ENCODE peak calls at places on chromosome 13, in five cellular contexts. One of them, this sample, is unnamed.

GRCh38 chr13:72970956-72971355 is 87.8 kb upstream of the KLF5 start:
- DNase-seq in neuronal stem cell: no peak
- DNase-seq in DMS53: no peak
- DNase-seq in immature natural killer cell: no peak
- DNase-seq in stimulated activated CD4-positive, alpha-beta T cell treated with anti-CD3 and anti-CD28 coated beads, Interleukin-1b, Interleukin-23, amount 100 ng/mL, for 1 hour: no peak
- DNase-seq in this sample: peak

GRCh38 chr13:66347718-66348117 is 882.4 kb downstream of the PCDH9 start:
- DNase-seq in neuronal stem cell: no peak
- DNase-seq in DMS53: peak
- DNase-seq in immature natural killer cell: no peak
- DNase-seq in stimulated activated CD4-positive, alpha-beta T cell treated with anti-CD3 and anti-CD28 coated beads, Interleukin-1b, Interleukin-23, amount 100 ng/mL, for 1 hour: no peak
- DNase-seq in this sample: peak

GRCh38 chr13:48838193-48839000 is 137.3 kb upstream of the FNDC3A start:
- DNase-seq in neuronal stem cell: no peak
- DNase-seq in DMS53: peak
- DNase-seq in immature natural killer cell: no peak
- DNase-seq in stimulated activated CD4-positive, alpha-beta T cell treated with anti-CD3 and anti-CD28 coated beads, Interleukin-1b, Interleukin-23, amount 100 ng/mL, for 1 hour: no peak
- DNase-seq in this sample: peak

GRCh38 chr13:105665284-105665683 is 870.2 kb downstream of the EFNB2 start:
- DNase-seq in neuronal stem cell: no peak
- DNase-seq in DMS53: no peak
- DNase-seq in immature natural killer cell: no peak
- DNase-seq in stimulated activated CD4-positive, alpha-beta T cell treated with anti-CD3 and anti-CD28 coated beads, Interleukin-1b, Interleukin-23, amount 100 ng/mL, for 1 hour: no peak
- DNase-seq in this sample: peak

GRCh38 chr13:111204438-111205177 is 89.5 kb downstream of the ARHGEF7 start:
- DNase-seq in neuronal stem cell: no peak
- DNase-seq in DMS53: no peak
- DNase-seq in immature natural killer cell: no peak
- DNase-seq in stimulated activated CD4-positive, alpha-beta T cell treated with anti-CD3 and anti-CD28 coated beads, Interleukin-1b, Interleukin-23, amount 100 ng/mL, for 1 hour: no peak
- DNase-seq in this sample: peak

GRCh38 chr13:53045110-53045509 is 16.5 kb downstream of the OLFM4 start:
- DNase-seq in neuronal stem cell: no peak
- DNase-seq in DMS53: no peak
- DNase-seq in immature natural killer cell: no peak
- DNase-seq in stimulated activated CD4-positive, alpha-beta T cell treated with anti-CD3 and anti-CD28 coated beads, Interleukin-1b, Interleukin-23, amount 100 ng/mL, for 1 hour: no peak
- DNase-seq in this sample: no peak

GRCh38 chr13:44303681-44304432 is 69.8 kb upstream of the SERP2 start:
- DNase-seq in neuronal stem cell: no peak
- DNase-seq in DMS53: no peak
- DNase-seq in immature natural killer cell: no peak
- DNase-seq in stimulated activated CD4-positive, alpha-beta T cell treated with anti-CD3 and anti-CD28 coated beads, Interleukin-1b, Interleukin-23, amount 100 ng/mL, for 1 hour: no peak
- DNase-seq in this sample: no peak

GRCh38 chr13:109412232-109412935 is 374.0 kb downstream of the IRS2 start:
- DNase-seq in neuronal stem cell: peak
- DNase-seq in DMS53: peak
- DNase-seq in immature natural killer cell: no peak
- DNase-seq in stimulated activated CD4-positive, alpha-beta T cell treated with anti-CD3 and anti-CD28 coated beads, Interleukin-1b, Interleukin-23, amount 100 ng/mL, for 1 hour: no peak
- DNase-seq in this sample: peak

GRCh38 chr13:75256922-75257321 is 225.0 kb downstream of the TBC1D4 start:
- DNase-seq in neuronal stem cell: no peak
- DNase-seq in DMS53: peak
- DNase-seq in immature natural killer cell: no peak
- DNase-seq in stimulated activated CD4-positive, alpha-beta T cell treated with anti-CD3 and anti-CD28 coated beads, Interleukin-1b, Interleukin-23, amount 100 ng/mL, for 1 hour: no peak
- DNase-seq in this sample: peak

GRCh38 chr13:39149896-39150295 is 111.6 kb downstream of the NHLRC3 start:
- DNase-seq in neuronal stem cell: no peak
- DNase-seq in DMS53: peak
- DNase-seq in immature natural killer cell: no peak
- DNase-seq in stimulated activated CD4-positive, alpha-beta T cell treated with anti-CD3 and anti-CD28 coated beads, Interleukin-1b, Interleukin-23, amount 100 ng/mL, for 1 hour: no peak
- DNase-seq in this sample: no peak

GRCh38 chr13:42986176-42986574 is 5.9 kb downstream of the EPSTI1 start:
- DNase-seq in neuronal stem cell: no peak
- DNase-seq in DMS53: no peak
- DNase-seq in immature natural killer cell: no peak
- DNase-seq in stimulated activated CD4-positive, alpha-beta T cell treated with anti-CD3 and anti-CD28 coated beads, Interleukin-1b, Interleukin-23, amount 100 ng/mL, for 1 hour: no peak
- DNase-seq in this sample: no peak

GRCh38 chr13:77545626-77546412 is 10.3 kb downstream of the SCEL start:
- DNase-seq in neuronal stem cell: no peak
- DNase-seq in DMS53: peak
- DNase-seq in immature natural killer cell: no peak
- DNase-seq in stimulated activated CD4-positive, alpha-beta T cell treated with anti-CD3 and anti-CD28 coated beads, Interleukin-1b, Interleukin-23, amount 100 ng/mL, for 1 hour: no peak
- DNase-seq in this sample: no peak

GRCh38 chr13:71079638-71080037 is 787.4 kb downstream of the DACH1 start:
- DNase-seq in neuronal stem cell: no peak
- DNase-seq in DMS53: no peak
- DNase-seq in immature natural killer cell: no peak
- DNase-seq in stimulated activated CD4-positive, alpha-beta T cell treated with anti-CD3 and anti-CD28 coated beads, Interleukin-1b, Interleukin-23, amount 100 ng/mL, for 1 hour: no peak
- DNase-seq in this sample: no peak

GRCh38 chr13:21310220-21310619 is 133.8 kb downstream of the MRPL57 start:
- DNase-seq in neuronal stem cell: no peak
- DNase-seq in DMS53: no peak
- DNase-seq in immature natural killer cell: no peak
- DNase-seq in stimulated activated CD4-positive, alpha-beta T cell treated with anti-CD3 and anti-CD28 coated beads, Interleukin-1b, Interleukin-23, amount 100 ng/mL, for 1 hour: no peak
- DNase-seq in this sample: peak

GRCh38 chr13:110307697-110308376 is 753 bp downstream of the COL4A2 start:
- DNase-seq in neuronal stem cell: peak
- DNase-seq in DMS53: peak
- DNase-seq in immature natural killer cell: no peak
- DNase-seq in stimulated activated CD4-positive, alpha-beta T cell treated with anti-CD3 and anti-CD28 coated beads, Interleukin-1b, Interleukin-23, amount 100 ng/mL, for 1 hour: no peak
- DNase-seq in this sample: peak

GRCh38 chr13:25292301-25292700 is 5.0 kb upstream of the MTMR6 start:
- DNase-seq in neuronal stem cell: no peak
- DNase-seq in DMS53: peak
- DNase-seq in immature natural killer cell: no peak
- DNase-seq in stimulated activated CD4-positive, alpha-beta T cell treated with anti-CD3 and anti-CD28 coated beads, Interleukin-1b, Interleukin-23, amount 100 ng/mL, for 1 hour: no peak
- DNase-seq in this sample: peak

GRCh38 chr13:52899206-52899605 is 50.8 kb upstream of the PCDH8 start:
- DNase-seq in neuronal stem cell: no peak
- DNase-seq in DMS53: no peak
- DNase-seq in immature natural killer cell: no peak
- DNase-seq in stimulated activated CD4-positive, alpha-beta T cell treated with anti-CD3 and anti-CD28 coated beads, Interleukin-1b, Interleukin-23, amount 100 ng/mL, for 1 hour: no peak
- DNase-seq in this sample: no peak

GRCh38 chr13:73440296-73440895 is 381.6 kb downstream of the KLF5 start:
- DNase-seq in neuronal stem cell: no peak
- DNase-seq in DMS53: peak
- DNase-seq in immature natural killer cell: no peak
- DNase-seq in stimulated activated CD4-positive, alpha-beta T cell treated with anti-CD3 and anti-CD28 coated beads, Interleukin-1b, Interleukin-23, amount 100 ng/mL, for 1 hour: no peak
- DNase-seq in this sample: peak

GRCh38 chr13:22017226-22017625 is 346.4 kb downstream of the FGF9 start:
- DNase-seq in neuronal stem cell: no peak
- DNase-seq in DMS53: no peak
- DNase-seq in immature natural killer cell: no peak
- DNase-seq in stimulated activated CD4-positive, alpha-beta T cell treated with anti-CD3 and anti-CD28 coated beads, Interleukin-1b, Interleukin-23, amount 100 ng/mL, for 1 hour: no peak
- DNase-seq in this sample: no peak

GRCh38 chr13:97280478-97280877 is 58.3 kb downstream of the MBNL2 start:
- DNase-seq in neuronal stem cell: no peak
- DNase-seq in DMS53: no peak
- DNase-seq in immature natural killer cell: no peak
- DNase-seq in stimulated activated CD4-positive, alpha-beta T cell treated with anti-CD3 and anti-CD28 coated beads, Interleukin-1b, Interleukin-23, amount 100 ng/mL, for 1 hour: no peak
- DNase-seq in this sample: peak

GRCh38 chr13:74708629-74709028 is 574.4 kb upstream of the KLF12 start:
- DNase-seq in neuronal stem cell: no peak
- DNase-seq in DMS53: no peak
- DNase-seq in immature natural killer cell: no peak
- DNase-seq in stimulated activated CD4-positive, alpha-beta T cell treated with anti-CD3 and anti-CD28 coated beads, Interleukin-1b, Interleukin-23, amount 100 ng/mL, for 1 hour: no peak
- DNase-seq in this sample: no peak

GRCh38 chr13:105139048-105139379 is 1396.4 kb downstream of the EFNB2 start:
- DNase-seq in neuronal stem cell: no peak
- DNase-seq in DMS53: no peak
- DNase-seq in immature natural killer cell: no peak
- DNase-seq in stimulated activated CD4-positive, alpha-beta T cell treated with anti-CD3 and anti-CD28 coated beads, Interleukin-1b, Interleukin-23, amount 100 ng/mL, for 1 hour: no peak
- DNase-seq in this sample: no peak

GRCh38 chr13:101730420-101731000 is 278.0 kb downstream of the ITGBL1 start:
- DNase-seq in neuronal stem cell: no peak
- DNase-seq in DMS53: no peak
- DNase-seq in immature natural killer cell: no peak
- DNase-seq in stimulated activated CD4-positive, alpha-beta T cell treated with anti-CD3 and anti-CD28 coated beads, Interleukin-1b, Interleukin-23, amount 100 ng/mL, for 1 hour: no peak
- DNase-seq in this sample: no peak